ENCODE peak calls at places on chromosome 16, in nine cellular contexts. One of them, this sample, is unnamed.

GRCh38 chr16:89172171-89172900 is 788 bp downstream of the CDH15 start:
- DNase-seq in fibroblast of lung: no peak
- DNase-seq in cardiac muscle cell: no peak
- DNase-seq in endodermal cell: no peak
- DNase-seq in upper lobe of right lung: no peak
- DNase-seq in A549: no peak
- DNase-seq in CD8-positive, alpha-beta T cell: no peak
- DNase-seq in psoas muscle: no peak
- DNase-seq in IMR-90: no peak
- DNase-seq in this sample: no peak

GRCh38 chr16:9033125-9033830 is 58.2 kb upstream of the HAPSTR1 start:
- DNase-seq in endodermal cell: peak; percentile 89
- DNase-seq in CD8-positive, alpha-beta T cell: no peak
- DNase-seq in fibroblast of lung: peak; percentile 78
- DNase-seq in A549: peak; percentile 81
- DNase-seq in IMR-90: peak; percentile 71
- DNase-seq in psoas muscle: no peak
- DNase-seq in upper lobe of right lung: no peak
- DNase-seq in cardiac muscle cell: peak; percentile 62
- DNase-seq in this sample: no peak

GRCh38 chr16:17273142-17273561 is 197.6 kb downstream of the XYLT1 start:
- DNase-seq in psoas muscle: no peak
- DNase-seq in cardiac muscle cell: no peak
- DNase-seq in IMR-90: peak; percentile 94
- DNase-seq in A549: peak; percentile 34
- DNase-seq in CD8-positive, alpha-beta T cell: no peak
- DNase-seq in fibroblast of lung: peak; percentile 90
- DNase-seq in endodermal cell: no peak
- DNase-seq in upper lobe of right lung: no peak
- DNase-seq in this sample: no peak

GRCh38 chr16:15041260-15042011 is 14.4 kb downstream of the NTAN1 start:
- DNase-seq in fibroblast of lung: peak; percentile 81
- DNase-seq in A549: no peak
- DNase-seq in upper lobe of right lung: peak; percentile 85
- DNase-seq in psoas muscle: peak; percentile 82
- DNase-seq in CD8-positive, alpha-beta T cell: no peak
- DNase-seq in endodermal cell: peak; percentile 76
- DNase-seq in IMR-90: peak; percentile 48
- DNase-seq in cardiac muscle cell: no peak
- DNase-seq in this sample: peak; percentile 81

GRCh38 chr16:50267651-50268050 is 1.3 kb downstream of the ADCY7 start:
- DNase-seq in A549: no peak
- DNase-seq in CD8-positive, alpha-beta T cell: no peak
- DNase-seq in psoas muscle: no peak
- DNase-seq in upper lobe of right lung: peak; percentile 64
- DNase-seq in endodermal cell: peak; percentile 39
- DNase-seq in IMR-90: no peak
- DNase-seq in fibroblast of lung: no peak
- DNase-seq in cardiac muscle cell: no peak
- DNase-seq in this sample: peak; percentile 51

GRCh38 chr16:65731840-65732239 is 610.0 kb upstream of the CDH11 start:
- DNase-seq in psoas muscle: no peak
- DNase-seq in A549: no peak
- DNase-seq in endodermal cell: no peak
- DNase-seq in CD8-positive, alpha-beta T cell: no peak
- DNase-seq in IMR-90: peak; percentile 3
- DNase-seq in cardiac muscle cell: no peak
- DNase-seq in upper lobe of right lung: no peak
- DNase-seq in fibroblast of lung: no peak
- DNase-seq in this sample: no peak

GRCh38 chr16:65457084-65457483 is 335.2 kb upstream of the CDH11 start:
- DNase-seq in upper lobe of right lung: no peak
- DNase-seq in IMR-90: no peak
- DNase-seq in A549: no peak
- DNase-seq in fibroblast of lung: no peak
- DNase-seq in CD8-positive, alpha-beta T cell: no peak
- DNase-seq in endodermal cell: no peak
- DNase-seq in cardiac muscle cell: no peak
- DNase-seq in psoas muscle: no peak
- DNase-seq in this sample: no peak

GRCh38 chr16:23064642-23065041 is 84.6 kb downstream of the USP31 start:
- DNase-seq in psoas muscle: no peak
- DNase-seq in CD8-positive, alpha-beta T cell: no peak
- DNase-seq in fibroblast of lung: no peak
- DNase-seq in upper lobe of right lung: no peak
- DNase-seq in A549: no peak
- DNase-seq in endodermal cell: no peak
- DNase-seq in IMR-90: no peak
- DNase-seq in cardiac muscle cell: no peak
- DNase-seq in this sample: no peak

GRCh38 chr16:55900616-55901393 is 25.6 kb upstream of the CES5A start:
- DNase-seq in CD8-positive, alpha-beta T cell: no peak
- DNase-seq in IMR-90: no peak
- DNase-seq in endodermal cell: no peak
- DNase-seq in fibroblast of lung: no peak
- DNase-seq in cardiac muscle cell: no peak
- DNase-seq in A549: no peak
- DNase-seq in psoas muscle: no peak
- DNase-seq in upper lobe of right lung: no peak
- DNase-seq in this sample: no peak

GRCh38 chr16:26569793-26570192 is 496.9 kb upstream of the C16orf82 start:
- DNase-seq in fibroblast of lung: no peak
- DNase-seq in cardiac muscle cell: peak; percentile 19
- DNase-seq in CD8-positive, alpha-beta T cell: no peak
- DNase-seq in IMR-90: no peak
- DNase-seq in upper lobe of right lung: no peak
- DNase-seq in endodermal cell: peak; percentile 78
- DNase-seq in psoas muscle: no peak
- DNase-seq in A549: no peak
- DNase-seq in this sample: no peak

GRCh38 chr16:29983420-29984136 is 9.9 kb downstream of the TAOK2 start:
- DNase-seq in upper lobe of right lung: no peak
- DNase-seq in endodermal cell: no peak
- DNase-seq in psoas muscle: no peak
- DNase-seq in cardiac muscle cell: no peak
- DNase-seq in A549: no peak
- DNase-seq in IMR-90: peak; percentile 64
- DNase-seq in fibroblast of lung: no peak
- DNase-seq in CD8-positive, alpha-beta T cell: no peak
- DNase-seq in this sample: peak; percentile 41

GRCh38 chr16:25893332-25893731 is 201.6 kb downstream of the HS3ST4 start:
- DNase-seq in cardiac muscle cell: no peak
- DNase-seq in IMR-90: no peak
- DNase-seq in A549: no peak
- DNase-seq in upper lobe of right lung: no peak
- DNase-seq in fibroblast of lung: no peak
- DNase-seq in psoas muscle: no peak
- DNase-seq in CD8-positive, alpha-beta T cell: no peak
- DNase-seq in endodermal cell: peak; percentile 56
- DNase-seq in this sample: no peak

GRCh38 chr16:11101695-11102522 is 154.1 kb downstream of the SOCS1 start:
- DNase-seq in cardiac muscle cell: no peak
- DNase-seq in CD8-positive, alpha-beta T cell: no peak
- DNase-seq in IMR-90: peak; percentile 94
- DNase-seq in A549: no peak
- DNase-seq in endodermal cell: no peak
- DNase-seq in psoas muscle: no peak
- DNase-seq in upper lobe of right lung: no peak
- DNase-seq in fibroblast of lung: peak; percentile 88
- DNase-seq in this sample: no peak

DNA sequence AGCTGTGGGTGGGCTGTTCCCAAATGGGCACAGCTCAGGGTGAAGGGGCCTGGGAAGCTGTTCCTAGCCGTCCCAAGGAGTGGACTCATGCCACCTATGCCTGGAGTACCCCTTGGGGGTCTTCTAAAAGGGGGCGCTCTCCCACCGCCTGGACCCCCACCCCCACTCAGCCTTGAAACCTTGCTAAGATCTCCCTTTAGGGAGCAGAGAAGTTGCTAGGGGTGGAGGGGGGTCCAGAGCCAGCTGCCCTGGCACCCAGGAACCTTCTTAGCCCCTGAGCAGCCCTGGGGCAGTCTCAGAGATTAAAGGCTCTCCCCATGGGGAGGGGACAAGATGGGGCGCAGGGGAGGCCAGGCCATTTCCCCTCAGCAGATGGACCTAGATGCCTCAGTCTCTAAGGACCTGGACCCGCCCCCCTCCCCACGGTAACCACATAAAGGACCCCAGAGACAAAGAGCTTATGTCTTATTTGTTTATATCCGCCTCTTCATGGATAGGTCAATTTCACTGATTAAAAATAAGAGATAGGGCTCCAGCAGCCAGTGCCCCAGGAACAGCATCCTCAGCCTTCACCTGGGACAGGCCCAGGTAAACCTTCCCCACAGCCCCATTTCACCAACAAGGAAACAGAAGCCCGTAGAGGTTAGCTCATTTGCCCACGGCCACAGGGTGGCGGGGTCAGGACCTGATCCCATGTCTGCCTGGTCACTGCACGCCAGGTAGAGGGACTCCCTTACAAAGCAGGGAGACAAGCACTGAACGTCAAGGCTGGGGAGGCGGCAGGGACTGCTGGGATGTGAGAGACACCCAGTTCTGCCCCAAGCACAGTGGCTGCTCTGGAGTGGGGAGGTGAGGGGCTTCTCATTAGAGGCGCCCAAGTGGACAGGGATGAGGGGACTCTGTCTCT is 3.4 kb downstream of the MTSS2 start:
- DNase-seq in fibroblast of lung: no peak
- DNase-seq in CD8-positive, alpha-beta T cell: no peak
- DNase-seq in cardiac muscle cell: no peak
- DNase-seq in IMR-90: no peak
- DNase-seq in upper lobe of right lung: no peak
- DNase-seq in endodermal cell: peak; percentile 76
- DNase-seq in psoas muscle: peak; percentile 15
- DNase-seq in A549: no peak
- DNase-seq in this sample: no peak
- TF ChIP-seq CTCF in fibroblast of lung: no peak
- TF ChIP-seq CTCF in CD8-positive, alpha-beta T cell: no peak
- TF ChIP-seq CTCF in cardiac muscle cell: no peak
- TF ChIP-seq CTCF in IMR-90: no peak
- TF ChIP-seq CTCF in upper lobe of right lung: no peak
- TF ChIP-seq CTCF in endodermal cell: peak; percentile 46
- TF ChIP-seq CTCF in psoas muscle: no peak
- TF ChIP-seq CTCF in A549: no peak
- TF ChIP-seq CTCF in this sample: no peak

DNA sequence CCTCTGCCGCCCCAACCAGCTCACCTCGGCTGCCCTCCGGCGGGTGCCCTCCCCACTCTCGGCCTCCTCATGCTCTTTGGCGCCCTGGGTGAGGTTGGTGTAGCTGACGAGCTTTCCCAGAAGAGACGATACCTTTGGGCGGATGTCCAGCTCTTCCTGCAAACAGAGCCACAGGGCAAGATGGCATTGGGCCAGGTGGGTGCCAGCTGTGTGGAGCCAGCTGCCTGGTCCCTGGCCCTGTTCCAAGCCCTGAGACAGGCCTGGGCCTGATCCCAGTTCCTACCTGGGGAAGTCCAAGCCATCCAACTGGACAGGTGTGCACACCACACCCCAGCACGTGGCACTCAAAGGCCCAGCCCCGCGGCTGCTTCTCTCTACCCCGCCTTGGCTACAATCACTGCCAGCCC is 6.9 kb downstream of the SLC12A4 start:
- DNase-seq in cardiac muscle cell: no peak
- DNase-seq in A549: no peak
- DNase-seq in CD8-positive, alpha-beta T cell: no peak
- DNase-seq in fibroblast of lung: no peak
- DNase-seq in upper lobe of right lung: peak; percentile 82
- DNase-seq in IMR-90: no peak
- DNase-seq in endodermal cell: no peak
- DNase-seq in psoas muscle: peak; percentile 44
- DNase-seq in this sample: peak; percentile 78
- H3K27ac ChIP-seq in cardiac muscle cell: no peak overlapping the region
- H3K27ac ChIP-seq in A549: no peak overlapping the region
- H3K27ac ChIP-seq in CD8-positive, alpha-beta T cell: no peak overlapping the region
- H3K27ac ChIP-seq in fibroblast of lung: no peak overlapping the region
- H3K27ac ChIP-seq in upper lobe of right lung: peak overlapping the region; percentile 58
- H3K27ac ChIP-seq in IMR-90: no peak overlapping the region
- H3K27ac ChIP-seq in endodermal cell: no peak overlapping the region
- H3K27ac ChIP-seq in psoas muscle: peak overlapping the region; percentile 78
- H3K27ac ChIP-seq in this sample: peak overlapping the region; percentile 58

DNA sequence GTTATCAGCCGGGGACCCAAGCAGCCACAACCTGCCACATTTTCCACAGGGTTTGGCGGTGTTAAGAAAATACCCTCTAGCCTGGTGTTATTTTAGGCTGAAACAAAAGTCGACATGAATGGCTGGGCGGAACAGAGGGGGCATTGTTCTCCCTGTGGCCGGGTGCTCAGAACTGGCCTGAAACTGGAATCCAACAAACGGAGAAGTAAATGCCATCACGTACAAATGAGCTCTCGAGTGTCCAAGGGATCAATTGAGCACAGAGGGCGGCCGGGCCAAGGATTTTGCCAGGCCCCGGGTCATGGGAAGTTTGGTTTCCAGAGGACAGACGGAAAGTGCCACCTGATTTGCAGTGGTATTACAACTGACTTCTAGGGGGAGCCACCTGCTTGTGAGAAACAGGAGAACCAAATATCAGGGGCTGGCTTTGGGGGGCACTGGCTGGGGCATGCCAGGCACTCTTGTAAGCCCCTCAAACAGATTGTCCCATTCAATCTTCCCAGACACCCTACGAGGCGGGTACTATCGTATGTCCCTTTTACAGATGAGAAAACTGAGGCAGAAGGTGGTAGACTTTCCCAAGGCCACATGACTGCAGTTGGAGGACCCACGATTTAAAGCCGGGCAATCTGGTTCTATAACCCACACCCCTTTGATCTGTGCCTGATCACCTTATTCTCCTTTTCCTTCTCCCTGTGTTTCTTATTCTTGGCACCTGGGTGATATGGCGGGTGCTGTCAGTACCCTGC is 146.1 kb upstream of the IRX3 start:
- DNase-seq in upper lobe of right lung: no peak
- DNase-seq in IMR-90: no peak
- DNase-seq in cardiac muscle cell: no peak
- DNase-seq in CD8-positive, alpha-beta T cell: no peak
- DNase-seq in psoas muscle: no peak
- DNase-seq in A549: no peak
- DNase-seq in fibroblast of lung: no peak
- DNase-seq in endodermal cell: no peak
- DNase-seq in this sample: no peak
- TF ChIP-seq CTCF in upper lobe of right lung: no peak
- TF ChIP-seq CTCF in IMR-90: no peak
- TF ChIP-seq CTCF in cardiac muscle cell: no peak
- TF ChIP-seq CTCF in CD8-positive, alpha-beta T cell: no peak
- TF ChIP-seq CTCF in psoas muscle: no peak
- TF ChIP-seq CTCF in A549: no peak
- TF ChIP-seq CTCF in fibroblast of lung: no peak
- TF ChIP-seq CTCF in endodermal cell: peak; percentile 51
- TF ChIP-seq CTCF in this sample: no peak

GRCh38 chr16:84236671-84237070 is 3.1 kb downstream of the KCNG4 start:
- DNase-seq in psoas muscle: no peak
- DNase-seq in cardiac muscle cell: no peak
- DNase-seq in upper lobe of right lung: no peak
- DNase-seq in A549: no peak
- DNase-seq in fibroblast of lung: no peak
- DNase-seq in endodermal cell: no peak
- DNase-seq in CD8-positive, alpha-beta T cell: no peak
- DNase-seq in IMR-90: no peak
- DNase-seq in this sample: no peak
- H3K27ac ChIP-seq in psoas muscle: no peak overlapping the region
- H3K27ac ChIP-seq in cardiac muscle cell: no peak overlapping the region
- H3K27ac ChIP-seq in upper lobe of right lung: no peak overlapping the region
- H3K27ac ChIP-seq in A549: no peak overlapping the region
- H3K27ac ChIP-seq in fibroblast of lung: no peak overlapping the region
- H3K27ac ChIP-seq in endodermal cell: no peak overlapping the region
- H3K27ac ChIP-seq in CD8-positive, alpha-beta T cell: no peak overlapping the region
- H3K27ac ChIP-seq in IMR-90: no peak overlapping the region
- H3K27ac ChIP-seq in this sample: no peak overlapping the region

GRCh38 chr16:180101-180920 is at the start of gene HBQ1:
- DNase-seq in cardiac muscle cell: peak; percentile 82
- DNase-seq in upper lobe of right lung: no peak
- DNase-seq in CD8-positive, alpha-beta T cell: peak; percentile 15
- DNase-seq in IMR-90: no peak
- DNase-seq in A549: peak; percentile 73
- DNase-seq in endodermal cell: peak; percentile 85
- DNase-seq in psoas muscle: peak; percentile 17
- DNase-seq in fibroblast of lung: no peak
- DNase-seq in this sample: no peak
- TF ChIP-seq CTCF in cardiac muscle cell: peak; percentile 45
- TF ChIP-seq CTCF in upper lobe of right lung: peak; percentile 35
- TF ChIP-seq CTCF in CD8-positive, alpha-beta T cell: peak; percentile 49
- TF ChIP-seq CTCF in IMR-90: peak; percentile 71
- TF ChIP-seq CTCF in A549: peak; percentile 85
- TF ChIP-seq CTCF in endodermal cell: peak; percentile 79
- TF ChIP-seq CTCF in psoas muscle: peak; percentile 27
- TF ChIP-seq CTCF in fibroblast of lung: peak; percentile 19
- TF ChIP-seq CTCF in this sample: peak; percentile 36

This sample was measured in lower lobe of right lung.